ENCODE peak calls at places on chromosomes 1 and 21, in five cellular contexts. H, L, O, A and Q are unnamed samples.

GRCh38 chr1:46166521-46167462 is 8.1 kb upstream of the TSPAN1 start:
- DNase-seq in L (peak), O (no peak), A (peak), H (no peak), Q (no peak)

GRCh38 chr21:27040738-27041137 is 73.8 kb upstream of the ADAMTS5 start:
- DNase-seq in O (no peak), A (no peak), L (no peak), H (no peak), Q (no peak)

GRCh38 chr1:201404722-201405483 is 5.8 kb upstream of the LAD1 start:
- DNase-seq in L (no peak), O (no peak), H (no peak), A (no peak), Q (no peak)

GRCh38 chr1:24984800-24985552 is 54.9 kb upstream of the RUNX3 start:
- DNase-seq in A (peak), O (no peak), H (no peak), L (no peak), Q (no peak)

GRCh38 chr1:33459766-33460543 is 12.5 kb upstream of the ZSCAN20 start:
- DNase-seq in A (no peak), L (no peak), O (no peak), H (peak), Q (no peak)

GRCh38 chr1:156282143-156282478 is 514 bp downstream of the SMG5 start:
- DNase-seq in L (no peak), A (no peak), H (no peak), O (no peak), Q (no peak)

GRCh38 chr1:5119496-5120234 is 465.3 kb downstream of the AJAP1 start:
- DNase-seq in A (no peak), O (no peak), L (no peak), H (no peak), Q (no peak)

GRCh38 chr1:202745313-202745888 is 35.1 kb upstream of the SYT2 start:
- DNase-seq in O (no peak), A (no peak), H (no peak), L (no peak), Q (no peak)

GRCh38 chr1:68795956-68796355 is 299.1 kb upstream of the DEPDC1 start:
- DNase-seq in H (no peak), O (no peak), L (no peak), A (no peak), Q (no peak)

GRCh38 chr21:42553435-42553834 is 39.8 kb downstream of the SLC37A1 start:
- DNase-seq in H (no peak), L (no peak), O (peak), A (no peak), Q (no peak)